ENCODE peak calls at places on chromosomes 11 and 22, in four cellular contexts. H, L, U and O are unnamed samples.

GRCh38 chr11:64675417-64676252 is 47.4 kb downstream of the NRXN2 start:
- DNase-seq in H (peak), L (peak), U (peak), O (peak)

GRCh38 chr22:19648419-19648929 is 65.8 kb upstream of the SEPTIN5 start:
- DNase-seq in H (no peak), L (no peak), U (no peak), O (no peak)

GRCh38 chr11:88420165-88420781 is 82.7 kb upstream of the CTSC start:
- DNase-seq in H (no peak), L (no peak), U (no peak), O (no peak)

GRCh38 chr11:100849009-100849913 is 162.2 kb downstream of the ARHGAP42 start:
- DNase-seq in H (no peak), L (no peak), U (peak), O (peak)

GRCh38 chr11:18493310-18493709 is 33.4 kb downstream of the TSG101 start:
- DNase-seq in H (no peak), L (no peak), U (no peak), O (no peak)

GRCh38 chr11:117375960-117376359 is 48.3 kb downstream of the CEP164 start:
- DNase-seq in H (peak), L (no peak), U (no peak), O (no peak)

GRCh38 chr11:116413861-116414260 is 358.9 kb downstream of the BUD13 start:
- DNase-seq in H (no peak), L (no peak), U (no peak), O (no peak)

GRCh38 chr11:77705195-77705876 is 67.7 kb upstream of the CLNS1A start:
- DNase-seq in H (no peak), L (no peak), U (no peak), O (no peak)

GRCh38 chr11:73366265-73366610 is 10.0 kb upstream of the RELT start:
- DNase-seq in H (no peak), L (no peak), U (no peak), O (no peak)

GRCh38 chr11:107691003-107691402 is 20.9 kb downstream of the SLN start:
- DNase-seq in H (no peak), L (no peak), U (peak), O (no peak)

GRCh38 chr11:101907826-101908225 is 7.0 kb upstream of the CEP126 start:
- DNase-seq in H (no peak), L (no peak), U (no peak), O (peak)

GRCh38 chr22:46508391-46508999 is 28.9 kb downstream of the CELSR1 start:
- DNase-seq in H (no peak), L (no peak), U (no peak), O (no peak)

GRCh38 chr11:30586251-30587144 is at the start of gene MPPED2:
- DNase-seq in H (peak), L (peak), U (no peak), O (no peak)

GRCh38 chr11:12274056-12274455 is 103.3 kb upstream of the PARVA start:
- DNase-seq in H (no peak), L (no peak), U (no peak), O (no peak)

GRCh38 chr11:68049509-68050370 is 10.9 kb downstream of the TCIRG1 start:
- DNase-seq in H (no peak), L (peak), U (no peak), O (no peak)